ENCODE peak calls at places on chromosome 9, in seven cellular contexts. One of them, this sample, is unnamed.

GRCh38 chr9:113844466-113844865 is 31.6 kb upstream of the ZNF618 start:
- DNase-seq in WERI-Rb-1: no peak
- DNase-seq in coronary artery: no peak
- DNase-seq in CD8-positive, alpha-beta T cell: no peak
- DNase-seq in colonic mucosa: no peak
- DNase-seq in SK-N-SH: no peak
- DNase-seq in A549: no peak
- DNase-seq in this sample: no peak

GRCh38 chr9:20292002-20292401 is 330.3 kb downstream of the MLLT3 start:
- DNase-seq in colonic mucosa: no peak
- DNase-seq in coronary artery: no peak
- DNase-seq in WERI-Rb-1: no peak
- DNase-seq in CD8-positive, alpha-beta T cell: no peak
- DNase-seq in SK-N-SH: peak; percentile 14
- DNase-seq in A549: peak; percentile 46
- DNase-seq in this sample: no peak

GRCh38 chr9:118558026-118558425 is 811.2 kb downstream of the BRINP1 start:
- DNase-seq in CD8-positive, alpha-beta T cell: no peak
- DNase-seq in colonic mucosa: no peak
- DNase-seq in coronary artery: no peak
- DNase-seq in A549: no peak
- DNase-seq in WERI-Rb-1: no peak
- DNase-seq in SK-N-SH: no peak
- DNase-seq in this sample: no peak

GRCh38 chr9:126023962-126024361 is 276.8 kb downstream of the PBX3 start:
- DNase-seq in colonic mucosa: no peak
- DNase-seq in CD8-positive, alpha-beta T cell: no peak
- DNase-seq in coronary artery: no peak
- DNase-seq in WERI-Rb-1: no peak
- DNase-seq in A549: no peak
- DNase-seq in SK-N-SH: no peak
- DNase-seq in this sample: no peak

GRCh38 chr9:96141666-96142065 is 160.3 kb downstream of the HSD17B3 start:
- DNase-seq in WERI-Rb-1: no peak
- DNase-seq in coronary artery: no peak
- DNase-seq in CD8-positive, alpha-beta T cell: no peak
- DNase-seq in A549: no peak
- DNase-seq in SK-N-SH: no peak
- DNase-seq in colonic mucosa: no peak
- DNase-seq in this sample: no peak

GRCh38 chr9:114115645-114116044 is 16.6 kb upstream of the KIF12 start:
- DNase-seq in A549: no peak
- DNase-seq in coronary artery: no peak
- DNase-seq in WERI-Rb-1: no peak
- DNase-seq in colonic mucosa: no peak
- DNase-seq in SK-N-SH: no peak
- DNase-seq in CD8-positive, alpha-beta T cell: no peak
- DNase-seq in this sample: no peak

GRCh38 chr9:104869801-104870200 is 58.2 kb downstream of the ABCA1 start:
- DNase-seq in coronary artery: no peak
- DNase-seq in WERI-Rb-1: no peak
- DNase-seq in colonic mucosa: no peak
- DNase-seq in SK-N-SH: no peak
- DNase-seq in CD8-positive, alpha-beta T cell: no peak
- DNase-seq in A549: no peak
- DNase-seq in this sample: no peak

GRCh38 chr9:98916660-98917059 is 27.0 kb upstream of the COL15A1 start:
- DNase-seq in coronary artery: no peak
- DNase-seq in SK-N-SH: no peak
- DNase-seq in CD8-positive, alpha-beta T cell: no peak
- DNase-seq in A549: no peak
- DNase-seq in colonic mucosa: peak; percentile 32
- DNase-seq in WERI-Rb-1: peak; percentile 60
- DNase-seq in this sample: no peak

GRCh38 chr9:114501786-114502682 is 3.2 kb downstream of the WHRN start:
- DNase-seq in WERI-Rb-1: peak; percentile 38
- DNase-seq in coronary artery: no peak
- DNase-seq in A549: peak; percentile 53
- DNase-seq in colonic mucosa: no peak
- DNase-seq in CD8-positive, alpha-beta T cell: no peak
- DNase-seq in SK-N-SH: no peak
- DNase-seq in this sample: no peak

GRCh38 chr9:79763861-79764260 is 192.1 kb downstream of the TLE4 start:
- DNase-seq in A549: no peak
- DNase-seq in WERI-Rb-1: no peak
- DNase-seq in SK-N-SH: no peak
- DNase-seq in coronary artery: no peak
- DNase-seq in CD8-positive, alpha-beta T cell: no peak
- DNase-seq in colonic mucosa: no peak
- DNase-seq in this sample: no peak

GRCh38 chr9:92245005-92245797 is 48.3 kb downstream of the IARS1 start:
- DNase-seq in coronary artery: no peak
- DNase-seq in WERI-Rb-1: no peak
- DNase-seq in A549: no peak
- DNase-seq in CD8-positive, alpha-beta T cell: no peak
- DNase-seq in SK-N-SH: no peak
- DNase-seq in colonic mucosa: no peak
- DNase-seq in this sample: no peak

GRCh38 chr9:2833096-2833495 is 10.8 kb downstream of the PUM3 start:
- DNase-seq in WERI-Rb-1: no peak
- DNase-seq in colonic mucosa: no peak
- DNase-seq in CD8-positive, alpha-beta T cell: no peak
- DNase-seq in coronary artery: no peak
- DNase-seq in SK-N-SH: no peak
- DNase-seq in A549: no peak
- DNase-seq in this sample: no peak

GRCh38 chr9:137550241-137550621 is at the start of gene PNPLA7:
- DNase-seq in A549: peak; percentile 86
- DNase-seq in CD8-positive, alpha-beta T cell: peak; percentile 60
- DNase-seq in coronary artery: peak; percentile 92
- DNase-seq in WERI-Rb-1: peak; percentile 86
- DNase-seq in colonic mucosa: peak; percentile 95
- DNase-seq in SK-N-SH: peak; percentile 86
- DNase-seq in this sample: peak; percentile 92

GRCh38 chr9:27094640-27095039 is 14.4 kb upstream of the TEK start:
- DNase-seq in coronary artery: no peak
- DNase-seq in colonic mucosa: no peak
- DNase-seq in A549: no peak
- DNase-seq in WERI-Rb-1: no peak
- DNase-seq in CD8-positive, alpha-beta T cell: no peak
- DNase-seq in SK-N-SH: no peak
- DNase-seq in this sample: no peak

GRCh38 chr9:18526686-18527085 is 52.7 kb downstream of the ADAMTSL1 start:
- DNase-seq in A549: no peak
- DNase-seq in colonic mucosa: no peak
- DNase-seq in WERI-Rb-1: peak; percentile 64
- DNase-seq in SK-N-SH: no peak
- DNase-seq in CD8-positive, alpha-beta T cell: no peak
- DNase-seq in coronary artery: no peak
- DNase-seq in this sample: no peak

GRCh38 chr9:79165006-79165405 is 406.8 kb upstream of the TLE4 start:
- DNase-seq in A549: no peak
- DNase-seq in WERI-Rb-1: no peak
- DNase-seq in CD8-positive, alpha-beta T cell: no peak
- DNase-seq in SK-N-SH: no peak
- DNase-seq in coronary artery: no peak
- DNase-seq in colonic mucosa: no peak
- DNase-seq in this sample: no peak

GRCh38 chr9:120916573-120916972 is 10.0 kb downstream of the TRAF1 start:
- DNase-seq in CD8-positive, alpha-beta T cell: no peak
- DNase-seq in SK-N-SH: peak; percentile 78
- DNase-seq in colonic mucosa: no peak
- DNase-seq in coronary artery: peak; percentile 93
- DNase-seq in WERI-Rb-1: peak; percentile 55
- DNase-seq in A549: no peak
- DNase-seq in this sample: peak; percentile 92

GRCh38 chr9:36803951-36804350 is 230.1 kb downstream of the PAX5 start:
- DNase-seq in CD8-positive, alpha-beta T cell: no peak
- DNase-seq in SK-N-SH: no peak
- DNase-seq in colonic mucosa: no peak
- DNase-seq in A549: no peak
- DNase-seq in WERI-Rb-1: no peak
- DNase-seq in coronary artery: no peak
- DNase-seq in this sample: no peak

GRCh38 chr9:129891519-129891918 is 56.3 kb downstream of the USP20 start:
- DNase-seq in coronary artery: no peak
- DNase-seq in A549: no peak
- DNase-seq in WERI-Rb-1: no peak
- DNase-seq in SK-N-SH: no peak
- DNase-seq in colonic mucosa: no peak
- DNase-seq in CD8-positive, alpha-beta T cell: no peak
- DNase-seq in this sample: no peak

GRCh38 chr9:129898205-129898604 is 62.9 kb downstream of the USP20 start:
- DNase-seq in SK-N-SH: no peak
- DNase-seq in A549: peak; percentile 37
- DNase-seq in CD8-positive, alpha-beta T cell: no peak
- DNase-seq in coronary artery: no peak
- DNase-seq in colonic mucosa: peak; percentile 44
- DNase-seq in WERI-Rb-1: no peak
- DNase-seq in this sample: no peak

GRCh38 chr9:129895376-129896268 is 60.4 kb downstream of the USP20 start:
- DNase-seq in WERI-Rb-1: no peak
- DNase-seq in A549: no peak
- DNase-seq in CD8-positive, alpha-beta T cell: peak; percentile 83
- DNase-seq in coronary artery: no peak
- DNase-seq in SK-N-SH: no peak
- DNase-seq in colonic mucosa: no peak
- DNase-seq in this sample: no peak

GRCh38 chr9:129897263-129897662 is 62.0 kb downstream of the USP20 start:
- DNase-seq in A549: no peak
- DNase-seq in CD8-positive, alpha-beta T cell: no peak
- DNase-seq in colonic mucosa: no peak
- DNase-seq in coronary artery: no peak
- DNase-seq in SK-N-SH: no peak
- DNase-seq in WERI-Rb-1: no peak
- DNase-seq in this sample: no peak

GRCh38 chr9:129894106-129894823 is 59.0 kb downstream of the USP20 start:
- DNase-seq in CD8-positive, alpha-beta T cell: peak; percentile 47
- DNase-seq in WERI-Rb-1: no peak
- DNase-seq in coronary artery: no peak
- DNase-seq in A549: no peak
- DNase-seq in colonic mucosa: no peak
- DNase-seq in SK-N-SH: no peak
- DNase-seq in this sample: no peak
- H3K27ac ChIP-seq in CD8-positive, alpha-beta T cell: peak overlapping the region; percentile 58
- H3K27ac ChIP-seq in WERI-Rb-1: no peak overlapping the region
- H3K27ac ChIP-seq in coronary artery: no peak overlapping the region
- H3K27ac ChIP-seq in A549: no peak overlapping the region
- H3K27ac ChIP-seq in colonic mucosa: no peak overlapping the region
- H3K27ac ChIP-seq in SK-N-SH: no peak overlapping the region
- H3K27ac ChIP-seq in this sample: peak overlapping the region; percentile 50

DNA sequence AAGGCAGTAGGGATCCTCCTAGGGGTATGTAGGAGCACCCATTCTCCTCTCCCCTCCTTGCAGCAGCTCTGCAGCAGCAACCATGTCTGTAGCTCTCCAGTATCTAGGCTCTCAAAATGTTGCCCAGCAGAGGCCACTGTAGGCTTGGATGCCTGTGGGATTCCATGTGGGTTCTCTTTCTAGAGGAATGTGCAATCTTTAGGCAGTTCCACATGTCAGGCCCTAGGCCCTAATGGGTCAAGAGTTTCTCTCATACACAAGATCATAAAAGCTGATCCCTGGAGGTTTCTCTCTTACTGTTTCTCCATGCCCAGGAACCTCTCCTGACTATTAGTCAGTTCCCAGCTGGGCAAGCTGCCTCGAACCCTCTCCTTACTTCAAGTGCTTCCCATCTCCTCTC is 215.8 kb downstream of the FRMD3 start:
- DNase-seq in colonic mucosa: no peak
- DNase-seq in coronary artery: no peak
- DNase-seq in WERI-Rb-1: no peak
- DNase-seq in SK-N-SH: no peak
- DNase-seq in A549: no peak
- DNase-seq in CD8-positive, alpha-beta T cell: no peak
- DNase-seq in this sample: no peak
- H3K4me3 ChIP-seq in colonic mucosa: no peak overlapping the region
- H3K4me3 ChIP-seq in coronary artery: no peak overlapping the region
- H3K4me3 ChIP-seq in WERI-Rb-1: no peak overlapping the region
- H3K4me3 ChIP-seq in SK-N-SH: no peak overlapping the region
- H3K4me3 ChIP-seq in A549: no peak overlapping the region
- H3K4me3 ChIP-seq in CD8-positive, alpha-beta T cell: no peak overlapping the region
- H3K4me3 ChIP-seq in this sample: no peak overlapping the region

DNA sequence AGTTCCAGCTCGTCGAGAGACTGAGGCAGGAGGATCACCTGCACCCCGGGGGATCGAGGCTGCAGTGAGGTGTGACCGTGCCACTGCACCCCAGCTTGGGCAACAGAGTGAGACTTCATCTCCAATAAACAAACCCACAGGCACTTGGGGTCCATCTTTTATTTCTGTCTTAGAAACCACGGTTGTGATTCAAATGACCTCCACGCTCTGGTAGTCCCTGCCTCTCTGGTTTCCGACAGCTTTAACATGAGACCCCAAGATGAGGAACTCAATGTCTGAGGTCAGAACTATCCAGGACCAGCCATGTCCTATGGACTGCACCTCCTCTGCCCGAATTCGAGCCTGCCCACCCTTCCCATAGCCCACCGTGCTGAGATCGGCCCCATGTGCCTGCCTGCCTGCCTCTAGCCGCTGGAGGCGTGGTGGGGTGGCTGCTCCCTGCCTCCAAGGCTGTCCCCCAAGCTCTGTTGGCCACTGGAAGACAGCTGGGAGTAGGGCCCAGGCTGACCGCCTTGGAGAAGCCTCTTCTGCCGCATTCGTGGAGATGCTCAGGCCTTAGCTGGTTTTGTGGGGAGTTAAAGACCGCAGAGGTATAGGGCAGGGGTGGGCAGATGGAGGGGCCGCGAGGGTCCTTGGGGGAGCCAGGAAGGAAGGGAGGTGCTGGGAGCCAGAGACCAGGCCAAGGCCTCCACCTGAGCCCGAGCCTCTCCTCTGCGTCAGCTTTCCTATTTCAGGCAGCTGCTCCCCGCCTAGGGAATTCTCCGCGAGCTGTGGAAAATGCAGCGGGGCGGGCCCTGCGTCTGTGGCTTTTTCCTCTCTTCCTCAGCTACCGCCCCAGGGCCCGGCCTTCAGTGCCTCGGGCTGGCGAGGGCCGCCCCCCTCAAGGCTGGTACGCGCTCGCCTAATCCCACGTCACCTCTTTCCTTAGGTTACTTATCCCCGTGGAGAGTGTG is 6.9 kb upstream of the WDR5 start:
- DNase-seq in coronary artery: no peak
- DNase-seq in A549: no peak
- DNase-seq in colonic mucosa: no peak
- DNase-seq in SK-N-SH: no peak
- DNase-seq in CD8-positive, alpha-beta T cell: no peak
- DNase-seq in WERI-Rb-1: peak; percentile 35
- DNase-seq in this sample: no peak
- H3K27ac ChIP-seq in coronary artery: no peak overlapping the region
- H3K27ac ChIP-seq in A549: no peak overlapping the region
- H3K27ac ChIP-seq in colonic mucosa: no peak overlapping the region
- H3K27ac ChIP-seq in SK-N-SH: no peak overlapping the region
- H3K27ac ChIP-seq in CD8-positive, alpha-beta T cell: no peak overlapping the region
- H3K27ac ChIP-seq in WERI-Rb-1: no peak overlapping the region
- H3K27ac ChIP-seq in this sample: no peak overlapping the region

DNA sequence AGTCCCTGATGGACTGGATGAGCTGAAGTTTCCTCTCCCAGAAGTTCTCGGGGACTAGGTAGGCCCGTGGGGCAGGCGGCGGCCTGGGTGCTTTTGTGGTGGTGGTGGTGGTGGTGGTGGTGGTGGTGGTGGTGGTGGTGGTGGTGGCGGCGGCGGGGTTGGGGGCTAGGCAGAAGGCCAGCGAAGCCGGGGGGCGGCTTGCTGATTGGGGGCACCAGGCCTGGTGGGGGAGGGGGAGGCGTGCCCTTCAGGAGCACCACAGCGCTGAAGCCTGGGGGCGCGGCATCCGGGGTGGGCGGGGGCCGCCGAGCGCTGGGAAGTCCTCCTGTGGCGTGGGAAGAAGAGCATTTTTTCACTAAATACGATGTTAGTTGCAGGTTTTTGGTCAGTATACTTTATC is 26.9 kb downstream of the SPATA31C1 start:
- DNase-seq in A549: no peak
- DNase-seq in SK-N-SH: peak; percentile 41
- DNase-seq in colonic mucosa: no peak
- DNase-seq in WERI-Rb-1: no peak
- DNase-seq in coronary artery: no peak
- DNase-seq in CD8-positive, alpha-beta T cell: no peak
- DNase-seq in this sample: no peak
- H3K4me3 ChIP-seq in A549: no peak overlapping the region
- H3K4me3 ChIP-seq in SK-N-SH: no peak overlapping the region
- H3K4me3 ChIP-seq in colonic mucosa: no peak overlapping the region
- H3K4me3 ChIP-seq in WERI-Rb-1: no peak overlapping the region
- H3K4me3 ChIP-seq in coronary artery: no peak overlapping the region
- H3K4me3 ChIP-seq in CD8-positive, alpha-beta T cell: no peak overlapping the region
- H3K4me3 ChIP-seq in this sample: no peak overlapping the region

This sample was measured in ascending aorta.